ENCODE peak calls at places on chromosome 2, in four cellular contexts. G is activated B cell treated with CpG ODN at 0.5 μM for 24 hours, D is epithelial cell of esophagus, V is Calu3. O is an unnamed sample.

GRCh38 chr2:151523825-151524224 is 114.1 kb downstream of the RIF1 start:
- DNase-seq in G (no peak), V (no peak), D (peak), O (no peak)

GRCh38 chr2:112277591-112278220 is 2.3 kb downstream of the ZC3H6 start:
- DNase-seq in D (no peak), V (no peak), G (no peak), O (no peak)

GRCh38 chr2:233026211-233026813 is 6.2 kb upstream of the NEU2 start:
- DNase-seq in G (no peak), D (peak), V (no peak), O (peak)

GRCh38 chr2:64762301-64762997 is 108.7 kb upstream of the SERTAD2 start:
- DNase-seq in D (no peak), V (no peak), G (no peak), O (no peak)

GRCh38 chr2:186588421-186588820 is 1.4 kb upstream of the ITGAV start:
- DNase-seq in V (no peak), G (no peak), D (no peak), O (no peak)

GRCh38 chr2:134679740-134680139 is 39.1 kb downstream of the TMEM163 start:
- DNase-seq in V (no peak), G (no peak), D (peak), O (no peak)

GRCh38 chr2:184419744-184420143 is 178.6 kb upstream of the ZNF804A start:
- DNase-seq in G (no peak), D (peak), V (no peak), O (no peak)

GRCh38 chr2:101962243-101962809 is 29.4 kb upstream of the IL1R2 start:
- DNase-seq in G (no peak), D (no peak), V (no peak), O (no peak)

GRCh38 chr2:199278099-199278498 is 179.6 kb downstream of the SATB2 start:
- DNase-seq in G (no peak), V (no peak), D (peak), O (no peak)

GRCh38 chr2:197453914-197454398 is 604 bp downstream of the COQ10B start:
- DNase-seq in G (no peak), V (no peak), D (no peak), O (peak)

GRCh38 chr2:24507511-24507910 is 16.5 kb downstream of the NCOA1 start:
- DNase-seq in D (no peak), G (no peak), V (no peak), O (no peak)

GRCh38 chr2:44763275-44763674 is 178.2 kb upstream of the SIX3 start:
- DNase-seq in D (no peak), V (no peak), G (no peak), O (no peak)

GRCh38 chr2:26900831-26901321 is 52.9 kb downstream of the DPYSL5 start:
- DNase-seq in D (no peak), G (no peak), V (no peak), O (no peak)

GRCh38 chr2:10357770-10358169 is 55.1 kb downstream of the HPCAL1 start:
- DNase-seq in G (no peak), D (no peak), V (no peak), O (no peak)

GRCh38 chr2:45331034-45331786 is 279.9 kb downstream of the SRBD1 start:
- DNase-seq in V (peak), G (no peak), D (no peak), O (no peak)

GRCh38 chr2:33033524-33034150 is 86.9 kb downstream of the LTBP1 start:
- DNase-seq in D (peak), V (peak), G (no peak), O (peak)

GRCh38 chr2:54208364-54209240 is 47.4 kb downstream of the TSPYL6 start:
- DNase-seq in G (no peak), D (no peak), V (no peak), O (peak)

GRCh38 chr2:62192811-62193210 is 3.1 kb upstream of the B3GNT2 start:
- DNase-seq in V (no peak), G (no peak), D (no peak), O (no peak)

GRCh38 chr2:215374002-215374401 is 61.9 kb downstream of the FN1 start:
- DNase-seq in D (no peak), G (no peak), V (no peak), O (no peak)

GRCh38 chr2:27320958-27321543 is 1.8 kb downstream of the MPV17 start:
- DNase-seq in G (no peak), V (peak), D (peak), O (peak)

DNA sequence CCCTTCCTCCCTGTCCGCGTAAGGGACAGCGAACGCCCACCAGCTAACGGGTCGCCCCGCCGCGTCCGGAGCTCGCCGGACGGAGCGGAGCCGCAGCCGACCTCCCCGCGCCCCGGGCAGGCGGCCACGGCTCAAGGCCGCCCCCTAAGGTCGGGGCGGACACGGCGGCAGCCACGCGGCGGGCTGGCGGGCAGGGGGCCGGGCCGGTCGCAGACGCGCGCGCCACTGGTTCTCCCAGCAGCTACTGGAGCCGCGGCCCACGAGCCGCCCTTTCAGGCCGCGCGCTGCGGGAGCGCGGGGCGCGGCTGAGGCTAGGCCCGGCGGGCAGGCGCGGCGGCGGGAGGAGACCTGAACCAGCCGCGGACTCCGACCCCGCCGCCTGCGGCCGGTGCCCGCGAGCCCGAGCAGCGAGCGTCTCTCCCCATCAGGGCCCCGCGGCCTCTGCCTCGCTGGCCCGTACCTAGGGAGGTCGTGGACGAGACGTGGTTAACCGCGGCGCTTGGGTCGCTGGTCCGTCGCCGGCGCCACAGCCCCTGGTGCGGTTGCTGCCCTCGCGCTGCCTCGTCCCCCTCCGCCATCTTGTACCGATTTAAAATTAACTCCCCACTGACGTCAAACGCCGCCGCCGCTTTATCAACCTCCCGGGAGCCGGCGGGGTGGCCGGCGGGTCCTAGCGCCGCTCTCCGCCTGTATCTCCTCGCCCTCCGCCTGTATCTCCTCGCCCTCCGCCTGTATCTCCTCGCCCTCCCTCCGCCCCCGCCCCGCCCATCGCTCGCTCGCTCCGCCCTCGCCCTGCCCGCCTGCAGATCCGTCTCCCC is at the start of gene ATL2:
- DNase-seq in D (peak), V (peak), G (peak), O (peak)
- TF ChIP-seq CTCF in D (no peak), V (peak), G (no peak), O (peak)

DNA sequence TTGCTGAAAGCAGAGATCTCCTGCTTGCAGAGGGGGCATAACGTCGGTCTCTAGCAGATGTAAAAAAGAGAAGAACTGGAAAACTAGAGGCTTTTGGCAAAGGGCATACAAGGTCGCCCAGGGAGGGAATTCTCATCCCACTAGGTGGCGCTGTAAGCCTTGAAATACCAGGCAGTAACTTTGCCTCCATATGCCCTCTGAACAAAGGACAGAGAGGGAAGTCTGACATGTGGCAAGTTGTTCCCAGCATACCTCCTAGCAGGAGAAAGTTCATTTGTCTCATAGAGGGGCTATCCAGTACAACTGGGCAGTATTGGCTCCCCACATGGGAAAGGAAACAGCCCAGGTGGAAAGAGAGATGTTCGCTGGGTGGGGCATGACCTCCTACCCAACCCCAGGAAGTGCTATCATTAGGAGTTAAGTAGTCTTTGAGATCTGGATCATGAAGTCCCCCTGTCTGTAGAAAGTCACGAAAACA is 40.0 kb downstream of the STK17B start:
- DNase-seq in G (no peak), D (peak), V (peak), O (no peak)
- TF ChIP-seq CTCF in G (no peak), D (peak), V (peak), O (peak)

GRCh38 chr2:167607211-167607610 is 640.2 kb downstream of the STK39 start:
- DNase-seq in D (peak), V (no peak), G (no peak), O (no peak)

GRCh38 chr2:167608487-167608886 is 638.9 kb downstream of the STK39 start:
- DNase-seq in D (no peak), V (no peak), G (no peak), O (no peak)
- TF ChIP-seq CTCF in D (no peak), V (no peak), G (no peak), O (no peak)

DNA sequence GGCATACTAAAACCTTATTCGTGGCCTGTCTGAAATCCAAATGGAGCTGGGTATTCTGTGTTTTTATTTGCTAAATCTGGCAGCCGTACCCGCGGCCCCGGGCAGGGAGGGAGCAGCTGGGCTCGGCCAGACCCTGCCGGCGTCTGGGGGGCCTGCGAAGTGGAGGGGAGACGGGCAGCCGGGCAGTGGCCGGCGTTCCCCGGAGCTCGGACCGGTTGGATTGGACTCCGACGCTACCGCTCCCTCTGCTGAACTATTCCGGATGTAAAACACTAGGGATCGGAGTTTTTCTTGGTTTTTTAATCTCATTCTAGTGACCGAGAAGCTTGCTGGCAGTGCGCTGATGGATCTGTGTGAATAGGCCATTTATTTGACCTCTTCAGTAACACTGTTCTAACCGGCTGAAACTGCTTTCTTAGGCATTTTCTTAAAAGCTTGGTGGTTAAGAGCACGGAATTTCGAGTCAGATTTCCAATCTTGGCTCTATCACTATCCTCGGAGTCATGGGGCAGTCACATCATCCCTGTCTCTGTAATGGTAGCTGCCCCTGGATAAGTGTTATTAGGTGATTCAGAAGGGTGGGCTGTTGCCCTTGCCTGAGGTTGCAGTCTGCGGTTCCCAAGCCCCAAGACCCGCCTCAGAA is 694 bp downstream of the UNC50 start:
- DNase-seq in V (peak), D (peak), G (no peak), O (no peak)
- TF ChIP-seq CTCF in V (no peak), D (no peak), G (no peak), O (peak)

DNA sequence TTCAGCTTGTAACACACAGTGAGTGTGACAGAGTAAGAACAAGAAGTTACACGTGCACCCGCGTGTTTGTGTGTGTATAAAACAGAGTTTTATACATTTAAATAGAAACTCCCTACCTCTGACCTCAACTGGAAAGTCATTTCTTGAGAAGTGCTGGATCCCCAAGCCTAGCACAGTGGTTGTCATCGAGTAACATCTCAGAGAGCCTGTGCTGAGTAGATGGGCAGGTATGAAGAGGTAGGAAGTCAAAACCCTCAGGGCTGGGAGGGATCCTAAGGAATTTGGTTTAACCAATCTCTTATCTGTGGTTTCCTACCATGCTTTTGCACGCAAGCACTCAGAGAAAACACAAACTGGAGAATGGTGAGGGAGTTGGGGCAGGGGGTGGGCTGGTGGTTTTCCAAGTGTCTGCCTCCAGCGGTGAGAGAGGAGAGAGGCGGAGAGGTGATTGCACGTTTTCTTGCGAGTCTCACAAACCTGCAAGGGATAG is 9.2 kb downstream of the ACOXL start:
- DNase-seq in D (peak), V (no peak), G (no peak), O (no peak)
- TF ChIP-seq CTCF in D (peak), V (no peak), G (no peak), O (no peak)

DNA sequence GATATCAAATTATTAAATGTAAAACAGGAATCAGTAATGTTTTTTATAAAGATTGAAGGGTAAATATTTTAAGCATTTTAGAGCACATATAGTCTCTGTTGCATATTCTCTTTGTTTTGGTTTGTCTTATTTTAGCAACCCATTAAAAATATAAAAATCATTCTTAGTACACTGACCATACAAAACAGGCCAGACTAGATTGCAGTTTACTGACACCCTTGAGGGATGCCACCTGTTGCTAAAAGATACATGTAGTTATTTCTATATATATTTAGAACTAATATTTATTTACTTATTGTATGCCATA is 44.7 kb upstream of the SULT1C3 start:
- DNase-seq in G (no peak), D (no peak), V (no peak), O (no peak)
- TF ChIP-seq CTCF in G (no peak), D (no peak), V (no peak), O (no peak)

DNA sequence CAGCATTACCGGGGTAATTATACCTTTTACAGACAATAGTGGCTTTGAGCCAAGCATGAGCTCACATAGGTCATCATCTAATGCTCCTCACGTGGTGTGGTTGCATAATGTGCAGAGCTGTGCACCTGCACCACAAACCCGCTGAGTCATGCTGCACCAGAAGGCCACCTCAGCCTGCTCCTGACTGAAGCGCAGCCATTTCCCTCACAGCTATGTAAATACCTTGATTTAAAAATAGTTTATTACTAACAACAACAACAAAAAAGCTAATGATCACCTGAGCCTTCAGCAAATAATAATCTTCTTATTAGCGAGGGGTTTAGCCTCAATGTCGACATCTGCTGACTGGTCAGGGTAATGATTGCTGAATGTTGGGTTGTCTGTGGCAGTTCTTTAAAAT is 238.8 kb downstream of the MBD5 start:
- DNase-seq in V (no peak), D (peak), G (no peak), O (no peak)
- TF ChIP-seq CTCF in V (no peak), D (no peak), G (no peak), O (no peak)

GRCh38 chr2:3789246-3789645 is 85.9 kb downstream of the DCDC2C start:
- DNase-seq in G (no peak), D (peak), V (no peak), O (no peak)

GRCh38 chr2:3787768-3788167 is 84.4 kb downstream of the DCDC2C start:
- DNase-seq in D (no peak), V (no peak), G (no peak), O (no peak)

GRCh38 chr2:3785890-3786273 is 82.5 kb downstream of the DCDC2C start:
- DNase-seq in V (no peak), G (no peak), D (no peak), O (no peak)

GRCh38 chr2:3784731-3785130 is 81.4 kb downstream of the DCDC2C start:
- DNase-seq in V (no peak), G (no peak), D (peak), O (no peak)

GRCh38 chr2:3785220-3785889 is 82.0 kb downstream of the DCDC2C start:
- DNase-seq in D (peak), V (no peak), G (no peak), O (no peak)
- TF ChIP-seq CTCF in D (peak), V (no peak), G (no peak), O (no peak)

DNA sequence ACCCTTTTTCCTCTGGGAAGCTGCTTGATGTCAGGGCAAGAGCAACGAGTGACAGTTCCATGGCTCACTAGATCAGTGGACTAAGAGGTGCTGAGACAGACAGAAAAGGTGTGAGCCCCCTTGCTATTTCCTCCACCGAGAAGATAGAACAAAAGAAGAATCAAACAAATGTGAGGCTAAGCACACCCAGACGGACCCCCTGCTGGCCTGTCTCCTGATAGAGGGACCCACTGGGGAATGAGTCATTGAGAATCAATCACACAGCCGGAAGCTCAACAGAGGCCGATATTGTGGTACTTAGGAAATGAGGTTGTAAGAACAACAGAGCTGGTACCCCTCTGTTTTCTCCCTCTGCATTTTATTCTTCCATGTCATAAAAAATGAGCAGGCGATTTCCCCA is 89.8 kb upstream of the TEX51 start:
- DNase-seq in G (no peak), D (no peak), V (peak), O (no peak)
- TF ChIP-seq CTCF in G (no peak), D (no peak), V (no peak), O (no peak)

O was measured in AG04450.